ENCODE peak calls at places on chromosomes 13 and 19, in five cellular contexts. I, G, F, Y and Z are unnamed samples.

GRCh38 chr19:10271543-10272086 is 695 bp downstream of the ICAM1 start:
- DNase-seq in Y (no peak), G (no peak), F (no peak), I (no peak), Z (no peak)

GRCh38 chr19:34459614-34460013 is 21.9 kb upstream of the WTIP start:
- DNase-seq in I (no peak), G (no peak), Y (peak), F (no peak), Z (no peak)

GRCh38 chr13:100608906-100609305 is 20.3 kb upstream of the GGACT start:
- DNase-seq in I (no peak), Y (no peak), G (no peak), F (no peak), Z (no peak)

GRCh38 chr13:40388617-40389016 is 277.8 kb downstream of the FOXO1 start:
- DNase-seq in G (no peak), Y (no peak), I (peak), F (no peak), Z (peak)

GRCh38 chr13:88926890-88927502 is 1255.8 kb downstream of the SLITRK5 start:
- DNase-seq in I (no peak), Y (no peak), G (no peak), F (no peak), Z (no peak)

GRCh38 chr19:804419-805160 is 7.3 kb downstream of the PTBP1 start:
- DNase-seq in G (no peak), F (no peak), Y (no peak), I (no peak), Z (no peak)

GRCh38 chr19:22332924-22333323 is 46.7 kb downstream of the ZNF729 start:
- DNase-seq in I (no peak), Y (no peak), G (peak), F (no peak), Z (no peak)

GRCh38 chr13:90365130-90365529 is 982.4 kb upstream of the MIR17HG start:
- DNase-seq in F (no peak), G (no peak), I (no peak), Y (no peak), Z (no peak)

GRCh38 chr13:64007334-64007733 is 2591.7 kb upstream of the PCDH20 start:
- DNase-seq in Y (no peak), F (no peak), G (no peak), I (no peak), Z (no peak)

GRCh38 chr19:7904074-7905020 is 670 bp downstream of the MAP2K7 start:
- DNase-seq in I (peak), F (no peak), Y (no peak), G (no peak), Z (peak)

GRCh38 chr13:99281811-99282263 is 23.7 kb upstream of the GPR18 start:
- DNase-seq in F (no peak), I (no peak), Y (no peak), G (peak), Z (peak)

GRCh38 chr13:30376426-30377311 is 45.6 kb upstream of the UBE2L5 start:
- DNase-seq in G (no peak), Y (no peak), F (no peak), I (no peak), Z (peak)

GRCh38 chr19:32358311-32358710 is 12.9 kb downstream of the ZNF507 start:
- DNase-seq in Y (no peak), G (no peak), F (no peak), I (no peak), Z (no peak)

GRCh38 chr19:11446652-11447301 is 11.3 kb downstream of the PRKCSH start:
- DNase-seq in F (peak), Y (no peak), I (no peak), G (no peak), Z (peak)

GRCh38 chr19:54191671-54192453 is 754 bp downstream of the TSEN34 start:
- DNase-seq in F (no peak), Y (no peak), G (no peak), I (no peak), Z (peak)

GRCh38 chr13:36819064-36819810 is at the start of gene RFXAP:
- DNase-seq in G (peak), F (peak), I (peak), Y (peak), Z (peak)
- TF ChIP-seq POLR2AphosphoS5 in G (no peak), F (no peak), I (no peak), Y (peak), Z (peak)

GRCh38 chr19:48963371-48964204 is 1.5 kb upstream of the FTL start:
- DNase-seq in I (peak), F (peak), G (no peak), Y (peak), Z (peak)
- H3K4me3 ChIP-seq in I (peak), F (peak), G (peak), Y (no peak), Z (no peak)

GRCh38 chr19:40605201-40605971 is 4.2 kb downstream of the LTBP4 start:
- DNase-seq in G (no peak), F (peak), Y (peak), I (peak), Z (peak)
- TF ChIP-seq CTCF in G (no peak), F (no peak), Y (peak), I (no peak), Z (no peak)

GRCh38 chr19:45168767-45169351 is 8.1 kb upstream of the NKPD1 start:
- DNase-seq in F (no peak), G (no peak), Y (no peak), I (no peak), Z (no peak)

GRCh38 chr19:45171211-45171623 is 6.8 kb downstream of the TRAPPC6A start:
- DNase-seq in F (no peak), Y (no peak), I (no peak), G (no peak), Z (no peak)

GRCh38 chr19:45170146-45171106 is 7.6 kb downstream of the TRAPPC6A start:
- DNase-seq in Y (no peak), F (no peak), I (no peak), G (no peak), Z (no peak)

GRCh38 chr19:45172173-45172572 is 5.9 kb downstream of the TRAPPC6A start:
- DNase-seq in F (no peak), I (no peak), G (no peak), Y (no peak), Z (no peak)

DNA sequence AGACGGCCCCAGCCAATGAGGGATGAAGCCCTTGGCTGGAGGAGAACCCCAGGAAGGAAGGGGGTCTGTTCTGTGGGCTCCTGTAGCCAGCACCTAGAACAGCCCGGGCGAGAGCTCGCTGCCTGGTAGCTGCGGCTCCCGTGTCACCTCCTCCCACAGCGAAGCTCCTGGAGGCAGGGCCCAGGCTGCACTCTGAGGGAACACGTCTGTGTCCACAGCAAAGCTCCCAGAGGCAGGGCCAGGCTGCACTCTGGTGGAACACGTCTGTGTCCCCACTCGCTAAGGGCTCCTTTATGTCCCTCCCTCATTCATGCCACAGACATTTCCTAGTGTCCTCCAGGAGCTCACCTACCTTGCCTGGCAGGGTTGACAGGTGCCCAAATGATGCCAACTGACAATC is 8.4 kb downstream of the TRAPPC6A start:
- DNase-seq in G (no peak), F (no peak), I (no peak), Y (no peak), Z (no peak)
- TF ChIP-seq POLR2AphosphoS5 in G (no peak), F (no peak), I (no peak), Y (no peak), Z (no peak)

GRCh38 chr13:27921421-27921960 is 1.7 kb downstream of the PDX1 start:
- DNase-seq in F (peak), I (no peak), Y (no peak), G (no peak), Z (no peak)
- H3K4me3 ChIP-seq in F (no peak), I (peak), Y (peak), G (peak), Z (peak)